ENCODE peak calls at places on chromosomes 16 and 17, in four cellular contexts. X is cardiac fibroblast, M is fibroblast of mammary gland, G is SK-N-SH. Q is an unnamed sample.
A peak's percentile ranks its signal among the peaks of the same experiment; 100 is the strongest.

GRCh38 chr16:29663020-29663828 is at the start of gene SPN:
- DNase-seq in X (no peak), M (no peak), G (no peak), Q (no peak)

GRCh38 chr16:3652373-3653037 is 2.0 kb upstream of the DNASE1 start:
- DNase-seq in X (no peak), M (no peak), G (peak; percentile 22), Q (no peak)

GRCh38 chr17:37147301-37147812 is 198.6 kb downstream of the AATF start:
- DNase-seq in X (peak; percentile 6), M (peak; percentile 8), G (no peak), Q (no peak)

GRCh38 chr16:83932955-83933673 is 19.9 kb upstream of the OSGIN1 start:
- DNase-seq in X (no peak), M (peak; percentile 44), G (no peak), Q (no peak)

GRCh38 chr16:68436581-68436980 is 11.7 kb downstream of the SMPD3 start:
- DNase-seq in X (no peak), M (peak; percentile 5), G (no peak), Q (no peak)

GRCh38 chr17:61415374-61416210 is 15.9 kb downstream of the TBX2 start:
- DNase-seq in X (no peak), M (no peak), G (no peak), Q (no peak)

GRCh38 chr17:48551601-48552452 is 6.9 kb upstream of the HOXB2 start:
- DNase-seq in X (no peak), M (no peak), G (no peak), Q (no peak)

GRCh38 chr16:11106726-11107125 is 149.3 kb downstream of the SOCS1 start:
- DNase-seq in X (no peak), M (no peak), G (no peak), Q (no peak)

GRCh38 chr17:73340093-73340596 is 28.3 kb upstream of the CDC42EP4 start:
- DNase-seq in X (peak; percentile 90), M (peak; percentile 95), G (no peak), Q (peak; percentile 87)

GRCh38 chr17:18932360-18933055 is 19.5 kb upstream of the SLC5A10 start:
- DNase-seq in X (no peak), M (no peak), G (no peak), Q (no peak)

GRCh38 chr16:51124896-51125295 is 26.2 kb downstream of the SALL1 start:
- DNase-seq in X (no peak), M (no peak), G (no peak), Q (no peak)
- TF ChIP-seq CTCF in X (no peak), M (no peak), G (no peak), Q (no peak)

GRCh38 chr16:50839920-50840729 is 98.2 kb downstream of the CYLD start:
- DNase-seq in X (no peak), M (no peak), G (no peak), Q (no peak)
- TF ChIP-seq CTCF in X (no peak), M (no peak), G (no peak), Q (no peak)

GRCh38 chr17:57916925-57917858 is 38.0 kb downstream of the CUEDC1 start:
- DNase-seq in X (no peak), M (no peak), G (no peak), Q (no peak)
- TF ChIP-seq CTCF in X (no peak), M (no peak), G (no peak), Q (no peak)

GRCh38 chr17:28685366-28685765 is 23.4 kb downstream of the SUPT6H start:
- DNase-seq in X (no peak), M (no peak), G (no peak), Q (no peak)

GRCh38 chr17:28688481-28688880 is 23.2 kb downstream of the PROCA1 start:
- DNase-seq in X (no peak), M (no peak), G (no peak), Q (no peak)

GRCh38 chr17:28686296-28686695 is 24.3 kb downstream of the SUPT6H start:
- DNase-seq in X (no peak), M (no peak), G (no peak), Q (no peak)

GRCh38 chr17:28682655-28683054 is 20.6 kb downstream of the SUPT6H start:
- DNase-seq in X (no peak), M (no peak), G (no peak), Q (no peak)

GRCh38 chr17:28684963-28685362 is 23.0 kb downstream of the SUPT6H start:
- DNase-seq in X (peak; percentile 61), M (peak; percentile 50), G (peak; percentile 47), Q (peak; percentile 33)
- TF ChIP-seq CTCF in X (no peak), M (no peak), G (no peak), Q (no peak)

GRCh38 chr16:73028721-73029361 is 19.1 kb downstream of the ZFHX3 start:
- DNase-seq in X (no peak), M (no peak), G (no peak), Q (no peak)

GRCh38 chr16:73033271-73033998 is 14.5 kb downstream of the ZFHX3 start:
- DNase-seq in X (no peak), M (no peak), G (no peak), Q (no peak)

GRCh38 chr16:73032548-73033270 is 15.2 kb downstream of the ZFHX3 start:
- DNase-seq in X (no peak), M (no peak), G (no peak), Q (no peak)

GRCh38 chr16:73028263-73028662 is 19.7 kb downstream of the ZFHX3 start:
- DNase-seq in X (no peak), M (no peak), G (no peak), Q (no peak)

GRCh38 chr16:73031155-73031866 is 16.6 kb downstream of the ZFHX3 start:
- DNase-seq in X (no peak), M (no peak), G (no peak), Q (no peak)
- TF ChIP-seq CTCF in X (peak; percentile 13), M (peak; percentile 20), G (peak; percentile 26), Q (peak; percentile 43)